ENCODE peak calls at places on chromosomes 7 and 10, in four cellular contexts. X is fibroblast of lung; M is aorta; L is CD4-positive, alpha-beta memory T cell. H is an unnamed sample.

GRCh38 chr7:134755422-134756022 is 23.9 kb upstream of the CALD1 start:
- DNase-seq in M (no peak), L (peak; percentile 6), X (peak; percentile 58), H (peak; percentile 50)

GRCh38 chr7:96126382-96126781 is 195.5 kb downstream of the SLC25A13 start:
- DNase-seq in M (no peak), L (no peak), X (no peak), H (no peak)

GRCh38 chr7:95596183-95597135 is at the start of gene PDK4:
- DNase-seq in L (no peak), M (peak; percentile 97), X (peak; percentile 94), H (peak; percentile 83)

GRCh38 chr10:56269181-56269580 is 91.9 kb downstream of the ZWINT start:
- DNase-seq in L (no peak), X (no peak), M (no peak), H (no peak)

GRCh38 chr7:12635830-12636229 is 51.6 kb upstream of the ARL4A start:
- DNase-seq in X (peak; percentile 48), M (no peak), L (peak; percentile 48), H (no peak)

GRCh38 chr7:142420554-142421362 is 162.9 kb upstream of the PRSS58 start:
- DNase-seq in L (no peak), X (peak; percentile 31), M (no peak), H (peak; percentile 88)

GRCh38 chr10:129785536-129785981 is 178.5 kb downstream of the EBF3 start:
- DNase-seq in M (peak; percentile 59), X (no peak), L (no peak), H (peak; percentile 29)

GRCh38 chr10:12911795-12912194 is 89.7 kb downstream of the CCDC3 start:
- DNase-seq in L (no peak), X (no peak), M (no peak), H (no peak)

GRCh38 chr7:33814958-33815735 is 90.2 kb upstream of the BMPER start:
- DNase-seq in X (no peak), L (no peak), M (no peak), H (no peak)

GRCh38 chr7:33823913-33824312 is 81.4 kb upstream of the BMPER start:
- DNase-seq in X (no peak), L (no peak), M (no peak), H (no peak)

GRCh38 chr7:33821970-33822369 is 83.4 kb upstream of the BMPER start:
- DNase-seq in M (no peak), X (no peak), L (no peak), H (peak; percentile 79)

GRCh38 chr7:33816106-33816505 is 89.2 kb upstream of the BMPER start:
- DNase-seq in L (no peak), X (no peak), M (no peak), H (no peak)

DNA sequence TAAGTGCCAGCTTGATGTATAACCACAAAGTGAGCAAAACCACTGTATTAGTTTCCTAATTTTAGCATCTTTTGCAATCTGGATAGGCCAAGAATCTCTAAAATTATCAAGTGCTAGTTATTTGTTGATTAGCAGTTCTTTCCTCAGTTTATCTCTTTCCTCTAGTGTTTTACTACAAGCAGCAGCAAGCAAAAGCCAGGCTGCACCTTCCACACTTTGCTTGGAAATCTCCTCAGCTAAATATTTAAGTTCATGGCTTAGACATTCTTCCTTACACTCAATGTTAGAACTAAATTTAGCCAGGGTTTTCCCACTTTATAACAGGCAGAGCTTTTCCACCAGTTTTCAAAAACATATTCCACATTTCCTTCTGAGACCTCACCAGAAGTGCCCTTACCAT is 85.7 kb upstream of the BMPER start:
- DNase-seq in M (no peak), X (no peak), L (no peak), H (no peak)
- H3K36me3 ChIP-seq in M (no peaks in the 10 kb centered on the region), X (no peaks in the 10 kb centered on the region), L (no peaks in the 10 kb centered on the region), H (no peaks in the 10 kb centered on the region)

GRCh38 chr10:93071177-93071472 is 2.6 kb upstream of the CYP26A1 start:
- DNase-seq in L (no peak), X (no peak), M (no peak), H (peak; percentile 47)

GRCh38 chr10:93070378-93071176 is 3.1 kb upstream of the CYP26A1 start:
- DNase-seq in L (no peak), X (no peak), M (no peak), H (peak; percentile 86)

GRCh38 chr10:93068411-93069244 is 5.1 kb upstream of the CYP26A1 start:
- DNase-seq in M (no peak), L (no peak), X (peak; percentile 53), H (peak; percentile 96)

GRCh38 chr10:93067443-93068365 is 6.0 kb upstream of the CYP26A1 start:
- DNase-seq in M (no peak), X (no peak), L (no peak), H (peak; percentile 61)

GRCh38 chr10:93069245-93069561 is 4.5 kb upstream of the CYP26A1 start:
- DNase-seq in L (no peak), X (no peak), M (no peak), H (peak; percentile 73)
- H3K27me3 ChIP-seq in L (peaks cover 22% of the 10 kb centered on the region), X (peaks cover 77% of the 10 kb centered on the region), M (no peaks in the 10 kb centered on the region), H (peaks cover 86% of the 10 kb centered on the region)

DNA sequence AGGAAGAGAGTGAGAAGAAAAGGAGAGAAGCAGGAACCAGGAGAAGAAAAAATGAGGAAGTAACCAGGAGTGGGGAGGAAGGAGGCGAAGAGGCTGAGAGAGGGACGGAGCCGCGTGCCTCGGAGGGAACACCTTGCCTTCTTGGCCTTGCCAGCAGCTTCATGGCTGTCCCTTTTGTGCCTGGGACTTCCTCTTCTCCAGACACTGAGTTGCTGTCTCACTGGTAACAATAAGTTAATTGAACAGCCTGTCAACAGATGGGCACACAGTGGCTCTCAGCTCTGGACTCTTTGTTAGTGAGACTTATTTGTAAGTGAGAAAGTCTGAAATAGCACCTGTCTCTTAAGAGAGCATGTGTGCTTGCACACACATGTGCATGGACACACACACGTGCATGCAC is 83.2 kb downstream of the GATA3 start:
- DNase-seq in X (no peak), L (peak; percentile 32), M (no peak), H (no peak)
- H3K4me3 ChIP-seq in X (no peak overlapping the region), L (peak overlapping the region; percentile 6), M (no peak overlapping the region), H (no peak overlapping the region)

GRCh38 chr10:70711911-70712310 is 39.6 kb downstream of the ADAMTS14 start:
- DNase-seq in M (no peak), X (no peak), L (no peak), H (no peak)
- H3K36me3 ChIP-seq in M (no peaks in the 10 kb centered on the region), X (peaks cover 1% of the 10 kb centered on the region), L (no peaks in the 10 kb centered on the region), H (no peaks in the 10 kb centered on the region)

DNA sequence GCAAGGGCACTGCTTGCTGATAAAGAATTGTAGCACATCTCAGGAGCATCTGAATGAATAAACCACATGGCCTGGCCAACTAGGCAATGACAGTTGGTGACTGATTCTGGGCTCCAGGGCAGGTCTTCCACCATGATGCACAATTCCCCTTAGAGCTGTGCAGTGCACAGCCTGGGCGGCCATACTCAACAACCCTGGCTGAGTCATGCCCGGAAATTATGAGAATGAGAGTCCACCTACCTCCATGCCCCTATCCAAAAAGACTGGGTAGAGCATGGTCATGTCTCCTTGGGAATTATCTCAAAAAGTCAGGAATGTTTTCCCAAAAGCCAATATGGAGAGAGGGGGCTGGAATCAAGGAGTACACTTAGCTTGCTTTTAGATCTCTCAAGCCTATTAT is 425.6 kb downstream of the PLXNA4 start:
- DNase-seq in M (no peak), L (no peak), X (no peak), H (no peak)
- H3K27me3 ChIP-seq in M (no peaks in the 10 kb centered on the region), L (no peaks in the 10 kb centered on the region), X (no peaks in the 10 kb centered on the region), H (no peaks in the 10 kb centered on the region)

GRCh38 chr10:11344081-11344480 is 267.4 kb downstream of the USP6NL start:
- DNase-seq in L (no peak), X (no peak), M (no peak), H (no peak)
- H3K4me3 ChIP-seq in L (no peak overlapping the region), X (no peak overlapping the region), M (no peak overlapping the region), H (no peak overlapping the region)

GRCh38 chr7:45108863-45109262 is 2.6 kb downstream of the TBRG4 start:
- DNase-seq in L (no peak), X (no peak), M (no peak), H (no peak)
- H3K36me3 ChIP-seq in L (peaks cover 55% of the 10 kb centered on the region), X (peaks cover 21% of the 10 kb centered on the region), M (peaks cover 13% of the 10 kb centered on the region), H (peaks cover 55% of the 10 kb centered on the region)